ENCODE peak calls at places on chromosomes 13 and 19, in eight cellular contexts. One of them, this sample, is unnamed.

GRCh38 chr19:33621065-33621785 is 528 bp upstream of the CHST8 start:
- DNase-seq in AML-193: no peak
- DNase-seq in stimulated activated CD4-positive, alpha-beta T cell treated with anti-CD3 and anti-CD28 coated beads, TNF-alpha, amount 100 ng/mL, for 48 hours: no peak
- DNase-seq in lung microvascular endothelial cell: no peak
- DNase-seq in CD8-positive, alpha-beta T cell: no peak
- DNase-seq in T-cell: no peak
- DNase-seq in IMR-90: no peak
- DNase-seq in germinal center: no peak
- DNase-seq in this sample: no peak

GRCh38 chr13:27997904-27998522 is 9.5 kb upstream of the URAD start:
- DNase-seq in AML-193: peak
- DNase-seq in stimulated activated CD4-positive, alpha-beta T cell treated with anti-CD3 and anti-CD28 coated beads, TNF-alpha, amount 100 ng/mL, for 48 hours: no peak
- DNase-seq in lung microvascular endothelial cell: no peak
- DNase-seq in CD8-positive, alpha-beta T cell: no peak
- DNase-seq in T-cell: no peak
- DNase-seq in IMR-90: peak
- DNase-seq in germinal center: peak
- DNase-seq in this sample: no peak

GRCh38 chr19:13040232-13040915 is 45.1 kb downstream of the NFIX start:
- DNase-seq in AML-193: no peak
- DNase-seq in stimulated activated CD4-positive, alpha-beta T cell treated with anti-CD3 and anti-CD28 coated beads, TNF-alpha, amount 100 ng/mL, for 48 hours: no peak
- DNase-seq in lung microvascular endothelial cell: no peak
- DNase-seq in CD8-positive, alpha-beta T cell: no peak
- DNase-seq in T-cell: no peak
- DNase-seq in IMR-90: no peak
- DNase-seq in germinal center: no peak
- DNase-seq in this sample: no peak

GRCh38 chr19:48926909-48927308 is 6.6 kb upstream of the DHDH start:
- DNase-seq in AML-193: no peak
- DNase-seq in stimulated activated CD4-positive, alpha-beta T cell treated with anti-CD3 and anti-CD28 coated beads, TNF-alpha, amount 100 ng/mL, for 48 hours: no peak
- DNase-seq in lung microvascular endothelial cell: peak
- DNase-seq in CD8-positive, alpha-beta T cell: no peak
- DNase-seq in T-cell: no peak
- DNase-seq in IMR-90: peak
- DNase-seq in germinal center: no peak
- DNase-seq in this sample: peak

GRCh38 chr13:26663801-26664200 is 96.8 kb downstream of the GPR12 start:
- DNase-seq in AML-193: no peak
- DNase-seq in stimulated activated CD4-positive, alpha-beta T cell treated with anti-CD3 and anti-CD28 coated beads, TNF-alpha, amount 100 ng/mL, for 48 hours: no peak
- DNase-seq in lung microvascular endothelial cell: no peak
- DNase-seq in CD8-positive, alpha-beta T cell: no peak
- DNase-seq in T-cell: no peak
- DNase-seq in IMR-90: no peak
- DNase-seq in germinal center: peak
- DNase-seq in this sample: no peak

GRCh38 chr19:45400192-45400591 is 4.7 kb downstream of the PPP1R13L start:
- DNase-seq in AML-193: no peak
- DNase-seq in stimulated activated CD4-positive, alpha-beta T cell treated with anti-CD3 and anti-CD28 coated beads, TNF-alpha, amount 100 ng/mL, for 48 hours: no peak
- DNase-seq in lung microvascular endothelial cell: no peak
- DNase-seq in CD8-positive, alpha-beta T cell: no peak
- DNase-seq in T-cell: no peak
- DNase-seq in IMR-90: no peak
- DNase-seq in germinal center: no peak
- DNase-seq in this sample: no peak

GRCh38 chr19:6233051-6233826 is 46.5 kb downstream of the MLLT1 start:
- DNase-seq in AML-193: no peak
- DNase-seq in stimulated activated CD4-positive, alpha-beta T cell treated with anti-CD3 and anti-CD28 coated beads, TNF-alpha, amount 100 ng/mL, for 48 hours: no peak
- DNase-seq in lung microvascular endothelial cell: peak
- DNase-seq in CD8-positive, alpha-beta T cell: no peak
- DNase-seq in T-cell: no peak
- DNase-seq in IMR-90: peak
- DNase-seq in germinal center: no peak
- DNase-seq in this sample: no peak

GRCh38 chr19:44817725-44818469 is 9.0 kb downstream of the BCAM start:
- DNase-seq in AML-193: no peak
- DNase-seq in stimulated activated CD4-positive, alpha-beta T cell treated with anti-CD3 and anti-CD28 coated beads, TNF-alpha, amount 100 ng/mL, for 48 hours: no peak
- DNase-seq in lung microvascular endothelial cell: no peak
- DNase-seq in CD8-positive, alpha-beta T cell: no peak
- DNase-seq in T-cell: no peak
- DNase-seq in IMR-90: no peak
- DNase-seq in germinal center: no peak
- DNase-seq in this sample: no peak

GRCh38 chr19:49786432-49786831 is 19.6 kb downstream of the AP2A1 start:
- DNase-seq in AML-193: no peak
- DNase-seq in stimulated activated CD4-positive, alpha-beta T cell treated with anti-CD3 and anti-CD28 coated beads, TNF-alpha, amount 100 ng/mL, for 48 hours: no peak
- DNase-seq in lung microvascular endothelial cell: peak
- DNase-seq in CD8-positive, alpha-beta T cell: no peak
- DNase-seq in T-cell: no peak
- DNase-seq in IMR-90: peak
- DNase-seq in germinal center: no peak
- DNase-seq in this sample: no peak

GRCh38 chr13:29689548-29689947 is 94.1 kb upstream of the SLC7A1 start:
- DNase-seq in AML-193: no peak
- DNase-seq in stimulated activated CD4-positive, alpha-beta T cell treated with anti-CD3 and anti-CD28 coated beads, TNF-alpha, amount 100 ng/mL, for 48 hours: no peak
- DNase-seq in lung microvascular endothelial cell: no peak
- DNase-seq in CD8-positive, alpha-beta T cell: no peak
- DNase-seq in T-cell: no peak
- DNase-seq in IMR-90: no peak
- DNase-seq in germinal center: no peak
- DNase-seq in this sample: no peak

GRCh38 chr19:2532252-2533071 is 56.5 kb downstream of the GADD45B start:
- DNase-seq in AML-193: no peak
- DNase-seq in stimulated activated CD4-positive, alpha-beta T cell treated with anti-CD3 and anti-CD28 coated beads, TNF-alpha, amount 100 ng/mL, for 48 hours: no peak
- DNase-seq in lung microvascular endothelial cell: peak
- DNase-seq in CD8-positive, alpha-beta T cell: no peak
- DNase-seq in T-cell: no peak
- DNase-seq in IMR-90: peak
- DNase-seq in germinal center: no peak
- DNase-seq in this sample: peak

GRCh38 chr19:46783670-46784069 is 4.7 kb downstream of the SLC1A5 start:
- DNase-seq in AML-193: no peak
- DNase-seq in stimulated activated CD4-positive, alpha-beta T cell treated with anti-CD3 and anti-CD28 coated beads, TNF-alpha, amount 100 ng/mL, for 48 hours: no peak
- DNase-seq in lung microvascular endothelial cell: peak
- DNase-seq in CD8-positive, alpha-beta T cell: no peak
- DNase-seq in T-cell: no peak
- DNase-seq in IMR-90: no peak
- DNase-seq in germinal center: no peak
- DNase-seq in this sample: no peak

GRCh38 chr19:55362990-55363716 is at the start of gene GARIN5B:
- DNase-seq in AML-193: no peak
- DNase-seq in stimulated activated CD4-positive, alpha-beta T cell treated with anti-CD3 and anti-CD28 coated beads, TNF-alpha, amount 100 ng/mL, for 48 hours: no peak
- DNase-seq in lung microvascular endothelial cell: no peak
- DNase-seq in CD8-positive, alpha-beta T cell: no peak
- DNase-seq in T-cell: no peak
- DNase-seq in IMR-90: no peak
- DNase-seq in germinal center: no peak
- DNase-seq in this sample: no peak

GRCh38 chr13:41267106-41267505 is 3.7 kb upstream of the MTRF1 start:
- DNase-seq in AML-193: no peak
- DNase-seq in stimulated activated CD4-positive, alpha-beta T cell treated with anti-CD3 and anti-CD28 coated beads, TNF-alpha, amount 100 ng/mL, for 48 hours: no peak
- DNase-seq in lung microvascular endothelial cell: no peak
- DNase-seq in CD8-positive, alpha-beta T cell: no peak
- DNase-seq in T-cell: no peak
- DNase-seq in IMR-90: peak
- DNase-seq in germinal center: no peak
- DNase-seq in this sample: no peak

GRCh38 chr19:14347999-14348889 is 33.0 kb upstream of the ADGRE5 start:
- DNase-seq in AML-193: peak
- DNase-seq in stimulated activated CD4-positive, alpha-beta T cell treated with anti-CD3 and anti-CD28 coated beads, TNF-alpha, amount 100 ng/mL, for 48 hours: no peak
- DNase-seq in lung microvascular endothelial cell: peak
- DNase-seq in CD8-positive, alpha-beta T cell: peak
- DNase-seq in T-cell: peak
- DNase-seq in IMR-90: no peak
- DNase-seq in germinal center: peak
- DNase-seq in this sample: no peak

GRCh38 chr13:84925443-84925842 is 873.8 kb downstream of the SLITRK6 start:
- DNase-seq in AML-193: no peak
- DNase-seq in stimulated activated CD4-positive, alpha-beta T cell treated with anti-CD3 and anti-CD28 coated beads, TNF-alpha, amount 100 ng/mL, for 48 hours: no peak
- DNase-seq in lung microvascular endothelial cell: no peak
- DNase-seq in CD8-positive, alpha-beta T cell: no peak
- DNase-seq in T-cell: no peak
- DNase-seq in IMR-90: peak
- DNase-seq in germinal center: no peak
- DNase-seq in this sample: no peak

GRCh38 chr19:1063909-1064660 is 2.9 kb upstream of the ARHGAP45 start:
- DNase-seq in AML-193: no peak
- DNase-seq in stimulated activated CD4-positive, alpha-beta T cell treated with anti-CD3 and anti-CD28 coated beads, TNF-alpha, amount 100 ng/mL, for 48 hours: no peak
- DNase-seq in lung microvascular endothelial cell: no peak
- DNase-seq in CD8-positive, alpha-beta T cell: no peak
- DNase-seq in T-cell: no peak
- DNase-seq in IMR-90: no peak
- DNase-seq in germinal center: no peak
- DNase-seq in this sample: no peak

GRCh38 chr19:21835429-21835809 is 563 bp downstream of the ZNF43 start:
- DNase-seq in AML-193: no peak
- DNase-seq in stimulated activated CD4-positive, alpha-beta T cell treated with anti-CD3 and anti-CD28 coated beads, TNF-alpha, amount 100 ng/mL, for 48 hours: no peak
- DNase-seq in lung microvascular endothelial cell: no peak
- DNase-seq in CD8-positive, alpha-beta T cell: no peak
- DNase-seq in T-cell: no peak
- DNase-seq in IMR-90: no peak
- DNase-seq in germinal center: no peak
- DNase-seq in this sample: no peak

GRCh38 chr13:45367358-45367757 is 26.4 kb upstream of the TPT1 start:
- DNase-seq in AML-193: peak
- DNase-seq in stimulated activated CD4-positive, alpha-beta T cell treated with anti-CD3 and anti-CD28 coated beads, TNF-alpha, amount 100 ng/mL, for 48 hours: peak
- DNase-seq in lung microvascular endothelial cell: peak
- DNase-seq in CD8-positive, alpha-beta T cell: peak
- DNase-seq in T-cell: peak
- DNase-seq in IMR-90: peak
- DNase-seq in germinal center: peak
- DNase-seq in this sample: peak

GRCh38 chr13:85896516-85897450 is 97.6 kb upstream of the SLITRK6 start:
- DNase-seq in AML-193: peak
- DNase-seq in stimulated activated CD4-positive, alpha-beta T cell treated with anti-CD3 and anti-CD28 coated beads, TNF-alpha, amount 100 ng/mL, for 48 hours: no peak
- DNase-seq in lung microvascular endothelial cell: no peak
- DNase-seq in CD8-positive, alpha-beta T cell: no peak
- DNase-seq in T-cell: no peak
- DNase-seq in IMR-90: peak
- DNase-seq in germinal center: no peak
- DNase-seq in this sample: no peak

GRCh38 chr13:80654638-80655249 is 313.8 kb upstream of the SPRY2 start:
- DNase-seq in AML-193: no peak
- DNase-seq in stimulated activated CD4-positive, alpha-beta T cell treated with anti-CD3 and anti-CD28 coated beads, TNF-alpha, amount 100 ng/mL, for 48 hours: no peak
- DNase-seq in lung microvascular endothelial cell: no peak
- DNase-seq in CD8-positive, alpha-beta T cell: no peak
- DNase-seq in T-cell: no peak
- DNase-seq in IMR-90: no peak
- DNase-seq in germinal center: no peak
- DNase-seq in this sample: no peak

GRCh38 chr19:4357095-4357797 is 13.9 kb downstream of the MPND start:
- DNase-seq in AML-193: no peak
- DNase-seq in stimulated activated CD4-positive, alpha-beta T cell treated with anti-CD3 and anti-CD28 coated beads, TNF-alpha, amount 100 ng/mL, for 48 hours: no peak
- DNase-seq in lung microvascular endothelial cell: no peak
- DNase-seq in CD8-positive, alpha-beta T cell: no peak
- DNase-seq in T-cell: no peak
- DNase-seq in IMR-90: no peak
- DNase-seq in germinal center: no peak
- DNase-seq in this sample: no peak

GRCh38 chr19:17473041-17473440 is 2.7 kb downstream of the SLC27A1 start:
- DNase-seq in AML-193: peak
- DNase-seq in stimulated activated CD4-positive, alpha-beta T cell treated with anti-CD3 and anti-CD28 coated beads, TNF-alpha, amount 100 ng/mL, for 48 hours: no peak
- DNase-seq in lung microvascular endothelial cell: peak
- DNase-seq in CD8-positive, alpha-beta T cell: no peak
- DNase-seq in T-cell: no peak
- DNase-seq in IMR-90: peak
- DNase-seq in germinal center: no peak
- DNase-seq in this sample: no peak

GRCh38 chr13:111474136-111475002 is 153.9 kb downstream of the TEX29 start:
- DNase-seq in AML-193: peak
- DNase-seq in stimulated activated CD4-positive, alpha-beta T cell treated with anti-CD3 and anti-CD28 coated beads, TNF-alpha, amount 100 ng/mL, for 48 hours: no peak
- DNase-seq in lung microvascular endothelial cell: peak
- DNase-seq in CD8-positive, alpha-beta T cell: peak
- DNase-seq in T-cell: no peak
- DNase-seq in IMR-90: peak
- DNase-seq in germinal center: peak
- DNase-seq in this sample: no peak

GRCh38 chr13:100461309-100462035 is 127.1 kb downstream of the GGACT start:
- DNase-seq in AML-193: no peak
- DNase-seq in stimulated activated CD4-positive, alpha-beta T cell treated with anti-CD3 and anti-CD28 coated beads, TNF-alpha, amount 100 ng/mL, for 48 hours: no peak
- DNase-seq in lung microvascular endothelial cell: peak
- DNase-seq in CD8-positive, alpha-beta T cell: no peak
- DNase-seq in T-cell: no peak
- DNase-seq in IMR-90: peak
- DNase-seq in germinal center: no peak
- DNase-seq in this sample: no peak

GRCh38 chr13:20721454-20722357 is 18.2 kb downstream of the IL17D start:
- DNase-seq in AML-193: no peak
- DNase-seq in stimulated activated CD4-positive, alpha-beta T cell treated with anti-CD3 and anti-CD28 coated beads, TNF-alpha, amount 100 ng/mL, for 48 hours: no peak
- DNase-seq in lung microvascular endothelial cell: peak
- DNase-seq in CD8-positive, alpha-beta T cell: no peak
- DNase-seq in T-cell: no peak
- DNase-seq in IMR-90: peak
- DNase-seq in germinal center: peak
- DNase-seq in this sample: no peak

GRCh38 chr13:101919541-101920306 is 467.2 kb downstream of the ITGBL1 start:
- DNase-seq in AML-193: no peak
- DNase-seq in stimulated activated CD4-positive, alpha-beta T cell treated with anti-CD3 and anti-CD28 coated beads, TNF-alpha, amount 100 ng/mL, for 48 hours: no peak
- DNase-seq in lung microvascular endothelial cell: peak
- DNase-seq in CD8-positive, alpha-beta T cell: no peak
- DNase-seq in T-cell: no peak
- DNase-seq in IMR-90: peak
- DNase-seq in germinal center: no peak
- DNase-seq in this sample: no peak

GRCh38 chr13:26971990-26972888 is 199.4 kb downstream of the USP12 start:
- DNase-seq in AML-193: peak
- DNase-seq in stimulated activated CD4-positive, alpha-beta T cell treated with anti-CD3 and anti-CD28 coated beads, TNF-alpha, amount 100 ng/mL, for 48 hours: peak
- DNase-seq in lung microvascular endothelial cell: no peak
- DNase-seq in CD8-positive, alpha-beta T cell: peak
- DNase-seq in T-cell: no peak
- DNase-seq in IMR-90: peak
- DNase-seq in germinal center: peak
- DNase-seq in this sample: no peak

GRCh38 chr19:5793188-5793587 is 2.2 kb upstream of the DUS3L start:
- DNase-seq in AML-193: no peak
- DNase-seq in stimulated activated CD4-positive, alpha-beta T cell treated with anti-CD3 and anti-CD28 coated beads, TNF-alpha, amount 100 ng/mL, for 48 hours: no peak
- DNase-seq in lung microvascular endothelial cell: no peak
- DNase-seq in CD8-positive, alpha-beta T cell: no peak
- DNase-seq in T-cell: no peak
- DNase-seq in IMR-90: no peak
- DNase-seq in germinal center: no peak
- DNase-seq in this sample: no peak

GRCh38 chr19:49689133-49690072 is at the start of gene ADM5:
- DNase-seq in AML-193: no peak
- DNase-seq in stimulated activated CD4-positive, alpha-beta T cell treated with anti-CD3 and anti-CD28 coated beads, TNF-alpha, amount 100 ng/mL, for 48 hours: no peak
- DNase-seq in lung microvascular endothelial cell: peak
- DNase-seq in CD8-positive, alpha-beta T cell: peak
- DNase-seq in T-cell: no peak
- DNase-seq in IMR-90: no peak
- DNase-seq in germinal center: peak
- DNase-seq in this sample: no peak

GRCh38 chr19:55265173-55265572 is 6.4 kb upstream of the PPP6R1 start:
- DNase-seq in AML-193: no peak
- DNase-seq in stimulated activated CD4-positive, alpha-beta T cell treated with anti-CD3 and anti-CD28 coated beads, TNF-alpha, amount 100 ng/mL, for 48 hours: no peak
- DNase-seq in lung microvascular endothelial cell: no peak
- DNase-seq in CD8-positive, alpha-beta T cell: no peak
- DNase-seq in T-cell: no peak
- DNase-seq in IMR-90: no peak
- DNase-seq in germinal center: no peak
- DNase-seq in this sample: no peak

GRCh38 chr19:33132425-33132824 is 511 bp downstream of the WDR88 start:
- DNase-seq in AML-193: no peak
- DNase-seq in stimulated activated CD4-positive, alpha-beta T cell treated with anti-CD3 and anti-CD28 coated beads, TNF-alpha, amount 100 ng/mL, for 48 hours: no peak
- DNase-seq in lung microvascular endothelial cell: no peak
- DNase-seq in CD8-positive, alpha-beta T cell: no peak
- DNase-seq in T-cell: no peak
- DNase-seq in IMR-90: no peak
- DNase-seq in germinal center: peak
- DNase-seq in this sample: no peak

GRCh38 chr13:30818323-30818960 is 83.1 kb downstream of the ALOX5AP start:
- DNase-seq in AML-193: no peak
- DNase-seq in stimulated activated CD4-positive, alpha-beta T cell treated with anti-CD3 and anti-CD28 coated beads, TNF-alpha, amount 100 ng/mL, for 48 hours: no peak
- DNase-seq in lung microvascular endothelial cell: peak
- DNase-seq in CD8-positive, alpha-beta T cell: no peak
- DNase-seq in T-cell: no peak
- DNase-seq in IMR-90: peak
- DNase-seq in germinal center: no peak
- DNase-seq in this sample: no peak

GRCh38 chr13:49234741-49235140 is 13.0 kb upstream of the CDADC1 start:
- DNase-seq in AML-193: no peak
- DNase-seq in stimulated activated CD4-positive, alpha-beta T cell treated with anti-CD3 and anti-CD28 coated beads, TNF-alpha, amount 100 ng/mL, for 48 hours: no peak
- DNase-seq in lung microvascular endothelial cell: no peak
- DNase-seq in CD8-positive, alpha-beta T cell: no peak
- DNase-seq in T-cell: no peak
- DNase-seq in IMR-90: no peak
- DNase-seq in germinal center: no peak
- DNase-seq in this sample: no peak

This sample was measured in pulmonary artery endothelial cell.